ENCODE peak calls at places on chromosomes 2 and 18, in five cellular contexts. G is uterus; Z is skeletal muscle cell; J is upper lobe of right lung; O is stimulated activated CD8-positive, alpha-beta memory T cell treated with anti-CD3 and anti-CD28 coated beads, Interleukin-2, amount 100 ng/mL, for 48 hours. A is an unnamed sample.

GRCh38 chr2:216949685-216950397 is 90.0 kb upstream of the TNP1 start:
- DNase-seq in G (no peak), Z (no peak), J (no peak), O (no peak), A (no peak)

GRCh38 chr2:101125374-101125773 is 25.8 kb downstream of the TBC1D8 start:
- DNase-seq in G (no peak), Z (no peak), J (no peak), O (no peak), A (no peak)

GRCh38 chr2:27316655-27317412 is 6.1 kb downstream of the MPV17 start:
- DNase-seq in G (no peak), Z (no peak), J (no peak), O (no peak), A (no peak)

GRCh38 chr2:69018629-69019227 is 5.7 kb downstream of the ANTXR1 start:
- DNase-seq in G (no peak), Z (no peak), J (no peak), O (no peak), A (no peak)

GRCh38 chr2:218005486-218005885 is 2.7 kb upstream of the TNS1 start:
- DNase-seq in G (no peak), Z (no peak), J (no peak), O (no peak), A (no peak)

GRCh38 chr18:24567199-24567598 is 106.8 kb downstream of the HRH4 start:
- DNase-seq in G (no peak), Z (no peak), J (no peak), O (no peak), A (no peak)

GRCh38 chr2:201952212-201952611 is 81.4 kb upstream of the FZD7 start:
- DNase-seq in G (no peak), Z (no peak), J (no peak), O (no peak), A (no peak)

GRCh38 chr2:158487419-158487818 is 30.7 kb downstream of the PKP4 start:
- DNase-seq in G (no peak), Z (no peak), J (no peak), O (no peak), A (no peak)

GRCh38 chr2:141598982-141599381 is 531.8 kb downstream of the LRP1B start:
- DNase-seq in G (no peak), Z (no peak), J (no peak), O (no peak), A (no peak)

A was measured in T-helper 1 cell.